ENCODE peak calls at places on chromosomes 4 and X, in nine cellular contexts. B is skeletal muscle cell; F is GM06990; T is HFF-Myc; G is Jurkat, Clone E6-1; Z is HAP-1; S is AG04449; O is brain microvascular endothelial cell; I is GM23248. R is an unnamed sample.

GRCh38 chrX:74449322-74449936 is 28.1 kb downstream of the SLC16A2 start:
- DNase-seq in B (no peak), F (no peak), T (no peak), G (peak), Z (no peak), S (no peak), O (no peak), I (peak), R (no peak)

GRCh38 chr4:7890635-7891393 is 48.8 kb downstream of the AFAP1 start:
- DNase-seq in B (peak), F (no peak), T (peak), G (no peak), Z (peak), S (peak), O (no peak), I (peak), R (no peak)

GRCh38 chrX:45479196-45479834 is 278.6 kb upstream of the DIPK2B start:
- DNase-seq in B (peak), F (no peak), T (peak), G (no peak), Z (no peak), S (peak), O (peak), I (peak), R (no peak)

GRCh38 chr4:20723019-20723418 is 22.8 kb downstream of the PACRGL start:
- DNase-seq in B (no peak), F (no peak), T (no peak), G (no peak), Z (no peak), S (no peak), O (peak), I (peak), R (no peak)

GRCh38 chr4:121736735-121737351 is 28.1 kb downstream of the SMIM43 start:
- DNase-seq in B (no peak), F (no peak), T (peak), G (no peak), Z (peak), S (no peak), O (peak), I (peak), R (peak)

GRCh38 chr4:24476209-24476781 is 108.1 kb downstream of the DHX15 start:
- DNase-seq in B (no peak), F (no peak), T (no peak), G (no peak), Z (peak), S (no peak), O (no peak), I (peak), R (peak)

GRCh38 chrX:11579856-11580595 is 85.7 kb downstream of the ARHGAP6 start:
- DNase-seq in B (no peak), F (no peak), T (no peak), G (no peak), Z (no peak), S (no peak), O (no peak), I (no peak), R (peak)

GRCh38 chrX:56564921-56565861 is 1.8 kb downstream of the UBQLN2 start:
- DNase-seq in B (no peak), F (peak), T (no peak), G (no peak), Z (no peak), S (no peak), O (no peak), I (peak), R (peak)

GRCh38 chr4:43766648-43767047 is 682.0 kb downstream of the KCTD8 start:
- DNase-seq in B (no peak), F (no peak), T (no peak), G (no peak), Z (no peak), S (no peak), O (no peak), I (no peak), R (peak)

GRCh38 chrX:23792861-23793553 is 10.0 kb downstream of the SAT1 start:
- DNase-seq in B (no peak), F (no peak), T (no peak), G (no peak), Z (peak), S (no peak), O (no peak), I (no peak), R (no peak)

GRCh38 chr4:102623622-102624021 is 122.5 kb downstream of the NFKB1 start:
- DNase-seq in B (no peak), F (no peak), T (peak), G (no peak), Z (peak), S (no peak), O (peak), I (peak), R (no peak)

GRCh38 chrX:14673764-14674163 is 144.4 kb downstream of the GLRA2 start:
- DNase-seq in B (peak), F (peak), T (peak), G (no peak), Z (no peak), S (peak), O (peak), I (peak), R (peak)

GRCh38 chr4:2284934-2285664 is 23.2 kb upstream of the MXD4 start:
- DNase-seq in B (no peak), F (no peak), T (no peak), G (no peak), Z (no peak), S (no peak), O (peak), I (peak), R (no peak)

GRCh38 chrX:119521246-119521645 is 44.0 kb downstream of the STEEP1 start:
- DNase-seq in B (no peak), F (no peak), T (no peak), G (no peak), Z (no peak), S (no peak), O (no peak), I (no peak), R (peak)

GRCh38 chr4:98828801-98829200 is 100.1 kb downstream of the EIF4E start:
- DNase-seq in B (no peak), F (no peak), T (no peak), G (peak), Z (no peak), S (no peak), O (no peak), I (peak), R (peak)

GRCh38 chr4:41814565-41814964 is 66.0 kb upstream of the PHOX2B start:
- DNase-seq in B (no peak), F (no peak), T (no peak), G (no peak), Z (no peak), S (peak), O (peak), I (peak), R (no peak)

GRCh38 chrX:103919336-103919682 is 43.1 kb upstream of the TMSB15B start:
- DNase-seq in B (peak), F (no peak), T (no peak), G (peak), Z (peak), S (no peak), O (peak), I (peak), R (peak)

GRCh38 chr4:109631709-109632108 is 71.5 kb downstream of the CASP6 start:
- DNase-seq in B (no peak), F (no peak), T (no peak), G (no peak), Z (no peak), S (no peak), O (no peak), I (peak), R (no peak)
- H3K4me3 ChIP-seq in B (no peak), F (no peak), T (no peak), G (no peak), Z (no peak), S (no peak), O (no peak), I (no peak), R (no peak)

GRCh38 chr4:82891728-82892466 is 944 bp upstream of the SEC31A start:
- DNase-seq in B (no peak), F (no peak), T (no peak), G (no peak), Z (no peak), S (no peak), O (no peak), I (peak), R (peak)

GRCh38 chr4:82890602-82890912 is 396 bp downstream of the SEC31A start:
- DNase-seq in B (no peak), F (no peak), T (no peak), G (no peak), Z (peak), S (no peak), O (no peak), I (no peak), R (no peak)

GRCh38 chr4:82890913-82891727 is at the start of gene SEC31A:
- DNase-seq in B (peak), F (peak), T (peak), G (peak), Z (peak), S (peak), O (peak), I (peak), R (peak)

GRCh38 chr4:82886145-82886942 is 4.6 kb downstream of the SEC31A start:
- DNase-seq in B (no peak), F (no peak), T (no peak), G (no peak), Z (no peak), S (no peak), O (no peak), I (peak), R (no peak)

DNA sequence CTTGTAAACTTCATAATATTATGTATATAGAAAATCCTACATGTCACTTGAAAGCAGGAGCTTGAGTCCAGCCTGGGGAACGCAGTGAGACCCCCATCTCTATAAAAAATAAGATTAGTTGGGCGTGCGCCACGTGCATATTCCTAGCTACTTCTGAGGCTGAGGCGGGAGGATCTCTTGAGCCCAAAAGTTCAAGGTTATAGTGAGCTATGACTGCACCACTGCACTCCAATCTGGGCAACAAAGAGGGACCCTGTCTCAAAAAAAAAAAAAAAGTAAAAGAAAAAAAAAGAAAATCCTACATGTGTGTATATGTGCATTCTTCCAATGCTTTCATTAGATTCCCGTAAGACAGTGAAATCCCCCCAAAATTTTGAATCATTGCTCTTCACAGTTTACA is 1.7 kb downstream of the SEC31A start:
- DNase-seq in B (no peak), F (no peak), T (no peak), G (no peak), Z (no peak), S (no peak), O (no peak), I (peak), R (no peak)
- H3K4me3 ChIP-seq in B (peak), F (peak), T (peak), G (peak), Z (peak), S (peak), O (peak), I (peak), R (peak)

GRCh38 chrX:48835524-48836329 is at the start of gene PCSK1N:
- DNase-seq in B (no peak), F (no peak), T (no peak), G (no peak), Z (no peak), S (no peak), O (no peak), I (no peak), R (no peak)
- H3K4me3 ChIP-seq in B (peak), F (no peak), T (peak), G (no peak), Z (peak), S (no peak), O (peak), I (peak), R (no peak)

GRCh38 chr4:81214144-81214517 is 891 bp downstream of the PRKG2 start:
- DNase-seq in B (no peak), F (no peak), T (no peak), G (no peak), Z (no peak), S (no peak), O (no peak), I (peak), R (no peak)

GRCh38 chr4:81217794-81218193 is 2.8 kb upstream of the PRKG2 start:
- DNase-seq in B (no peak), F (no peak), T (no peak), G (no peak), Z (no peak), S (no peak), O (no peak), I (no peak), R (no peak)

GRCh38 chr4:81215219-81215892 is at the start of gene PRKG2:
- DNase-seq in B (no peak), F (peak), T (no peak), G (no peak), Z (no peak), S (no peak), O (peak), I (peak), R (no peak)

GRCh38 chr4:81214518-81215218 is 354 bp downstream of the PRKG2 start:
- DNase-seq in B (no peak), F (peak), T (no peak), G (no peak), Z (peak), S (no peak), O (peak), I (peak), R (no peak)

DNA sequence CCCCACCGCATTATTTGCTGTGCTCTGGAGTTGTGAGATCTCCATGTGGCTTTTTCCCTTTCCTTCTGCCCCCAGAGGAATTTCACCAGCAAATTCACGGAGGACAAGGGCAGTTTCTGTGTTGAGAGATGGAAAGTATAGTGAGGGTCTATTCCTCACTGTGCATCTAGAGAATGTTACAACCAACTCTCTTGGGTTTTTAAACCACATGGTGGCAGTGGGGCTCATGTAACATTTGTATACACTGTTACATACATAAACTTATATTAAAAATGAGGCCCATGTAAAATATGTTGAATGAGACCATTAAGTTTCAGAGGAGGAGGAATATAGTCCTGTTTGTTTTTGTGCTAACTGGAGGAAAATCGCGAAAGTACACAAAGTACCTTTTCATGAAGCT is 914 bp upstream of the PRKG2 start:
- DNase-seq in B (no peak), F (no peak), T (no peak), G (no peak), Z (no peak), S (no peak), O (no peak), I (no peak), R (no peak)
- H3K4me3 ChIP-seq in B (no peak), F (no peak), T (no peak), G (no peak), Z (no peak), S (no peak), O (peak), I (peak), R (no peak)

DNA sequence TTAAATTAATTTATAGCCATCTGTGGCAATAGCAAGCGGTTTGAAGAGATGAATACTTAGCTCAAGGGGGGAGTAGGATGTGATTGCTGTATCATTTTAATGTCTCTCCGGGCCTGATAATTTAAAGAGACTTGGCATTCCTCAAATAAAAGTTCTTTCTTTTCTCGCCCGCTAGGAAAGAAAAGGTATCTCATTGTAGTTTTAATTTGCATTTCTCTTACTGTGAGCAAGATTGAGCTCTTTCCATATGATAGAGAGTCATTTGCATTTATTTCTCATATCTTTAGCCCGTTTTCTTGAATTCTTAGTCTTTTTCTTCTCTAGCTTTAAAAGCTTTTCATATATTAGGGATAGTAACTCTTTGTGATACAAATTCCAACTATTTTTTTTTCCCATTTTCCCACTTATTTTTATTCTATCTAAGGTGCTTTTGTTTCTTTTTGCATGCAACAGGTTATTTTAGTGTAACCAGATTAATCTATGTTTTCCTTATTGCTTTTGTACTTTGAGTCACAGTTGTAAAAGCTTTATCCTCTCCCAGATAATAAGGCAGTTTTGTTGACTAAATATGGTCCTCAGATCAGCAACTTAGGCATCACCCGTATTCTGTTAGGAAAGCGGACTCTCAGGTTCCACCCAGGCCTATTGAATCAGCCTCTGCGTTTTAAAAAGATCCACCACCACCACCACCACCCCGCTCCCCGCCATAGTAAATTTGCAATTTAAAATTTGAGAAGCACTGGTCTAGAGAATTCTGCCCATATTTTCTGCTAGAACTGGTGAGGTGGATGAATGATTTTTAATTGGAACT is 58.7 kb upstream of the USP9X start:
- DNase-seq in B (no peak), F (no peak), T (no peak), G (no peak), Z (peak), S (no peak), O (no peak), I (no peak), R (no peak)
- H3K4me3 ChIP-seq in B (no peak), F (no peak), T (no peak), G (no peak), Z (peak), S (no peak), O (no peak), I (no peak), R (no peak)

GRCh38 chr4:119664168-119664907 is 35.7 kb upstream of the PDE5A start:
- DNase-seq in B (no peak), F (no peak), T (no peak), G (no peak), Z (no peak), S (no peak), O (no peak), I (no peak), R (peak)
- H3K4me3 ChIP-seq in B (no peak), F (peak), T (no peak), G (no peak), Z (no peak), S (no peak), O (no peak), I (no peak), R (peak)

GRCh38 chrX:71509289-71509688 is 23.6 kb upstream of the OGT start:
- DNase-seq in B (no peak), F (no peak), T (no peak), G (no peak), Z (no peak), S (no peak), O (no peak), I (no peak), R (no peak)
- H3K4me3 ChIP-seq in B (no peak), F (no peak), T (no peak), G (no peak), Z (no peak), S (no peak), O (no peak), I (no peak), R (no peak)

DNA sequence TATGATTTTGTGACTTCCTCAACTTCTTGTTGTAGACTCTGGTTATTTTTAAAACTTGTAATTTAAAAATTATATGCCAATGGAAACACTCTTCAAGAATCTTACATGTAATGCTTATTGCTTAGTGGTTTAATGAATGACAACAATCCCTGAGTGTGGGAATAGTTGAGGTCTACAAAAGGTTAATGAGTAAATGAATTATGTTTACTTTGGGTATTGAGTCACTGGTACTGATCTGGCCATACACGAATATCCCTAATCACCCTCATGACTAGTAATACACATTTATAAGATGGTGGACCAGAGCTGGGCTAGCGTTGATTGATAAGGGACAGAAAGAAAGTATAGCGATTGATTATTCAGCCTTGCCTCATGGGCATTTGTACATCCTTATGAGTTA is 47.1 kb downstream of the FGF2 start:
- DNase-seq in B (peak), F (no peak), T (no peak), G (no peak), Z (no peak), S (peak), O (peak), I (peak), R (no peak)
- H3K4me3 ChIP-seq in B (no peak), F (no peak), T (no peak), G (no peak), Z (no peak), S (no peak), O (peak), I (peak), R (no peak)

DNA sequence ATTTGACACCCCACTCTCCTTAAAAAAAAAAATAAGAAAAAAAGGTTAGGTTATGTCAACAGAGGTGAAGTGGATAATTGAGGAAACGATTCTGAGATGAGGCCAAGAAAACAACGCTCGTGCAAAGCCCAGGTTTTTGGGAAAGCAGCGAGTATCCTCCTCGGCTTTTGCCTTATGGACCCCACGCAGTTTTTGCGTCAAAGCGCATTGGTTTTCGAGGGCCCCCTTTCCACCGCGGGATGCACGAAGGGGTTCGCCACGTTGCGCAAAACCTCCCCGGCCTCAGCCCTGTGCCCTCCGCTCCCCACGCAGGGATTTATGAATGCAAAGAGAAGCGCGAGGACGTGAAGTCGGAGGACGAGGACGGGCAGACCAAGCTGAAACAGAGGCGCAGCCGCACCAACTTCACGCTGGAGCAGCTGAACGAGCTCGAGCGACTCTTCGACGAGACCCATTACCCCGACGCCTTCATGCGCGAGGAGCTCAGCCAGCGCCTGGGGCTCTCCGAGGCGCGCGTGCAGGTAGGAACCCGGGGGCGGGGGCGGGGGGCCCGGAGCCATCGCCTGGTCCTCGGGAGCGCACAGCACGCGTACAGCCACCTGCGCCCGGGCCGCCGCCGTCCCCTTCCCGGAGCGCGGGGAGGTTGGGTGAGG is 3.8 kb downstream of the SHOX start:
- DNase-seq in B (no peak), F (no peak), T (no peak), G (no peak), Z (no peak), S (no peak), O (no peak), I (no peak), R (no peak)
- H3K4me3 ChIP-seq in B (no peak), F (no peak), T (peak), G (no peak), Z (no peak), S (no peak), O (no peak), I (no peak), R (no peak)

R was measured in GM12865.